ENCODE peak calls at places on chromosomes 1 and 21, in seven cellular contexts. H is heart right ventricle, D is epithelial cell of esophagus, O is chondrocyte, U is AG04450, F is vagina, C is retinal pigment epithelial cell. K is an unnamed sample.

GRCh38 chr1:188584119-188584518 is 1755.4 kb downstream of the PLA2G4A start:
- DNase-seq in H (no peak), D (no peak), O (no peak), U (no peak), F (no peak), C (no peak), K (no peak)

GRCh38 chr1:47887060-47887851 is 109.9 kb downstream of the TRABD2B start:
- DNase-seq in H (no peak), D (no peak), O (no peak), U (no peak), F (no peak), C (no peak), K (no peak)

GRCh38 chr1:237751090-237751489 is 139.6 kb downstream of the ZP4 start:
- DNase-seq in H (no peak), D (no peak), O (no peak), U (no peak), F (no peak), C (no peak), K (no peak)

GRCh38 chr1:10721381-10722321 is 74.8 kb downstream of the CASZ1 start:
- DNase-seq in H (no peak), D (no peak), O (no peak), U (no peak), F (no peak), C (no peak), K (no peak)

GRCh38 chr1:18253093-18253492 is 145.5 kb downstream of the IGSF21 start:
- DNase-seq in H (no peak), D (no peak), O (no peak), U (no peak), F (no peak), C (no peak), K (no peak)

GRCh38 chr1:237879195-237879594 is 11.5 kb downstream of the ZP4 start:
- DNase-seq in H (no peak), D (peak; percentile 94), O (no peak), U (no peak), F (no peak), C (no peak), K (peak; percentile 93)

GRCh38 chr1:244049142-244049968 is 1.7 kb upstream of the ZBTB18 start:
- DNase-seq in H (peak; percentile 31), D (peak; percentile 9), O (no peak), U (no peak), F (no peak), C (no peak), K (peak; percentile 28)

GRCh38 chr1:26289158-26290059 is 9.5 kb downstream of the SH3BGRL3 start:
- DNase-seq in H (no peak), D (no peak), O (no peak), U (no peak), F (no peak), C (no peak), K (no peak)

GRCh38 chr21:28688381-28688780 is 304.3 kb downstream of the LTN1 start:
- DNase-seq in H (no peak), D (no peak), O (no peak), U (no peak), F (no peak), C (no peak), K (no peak)

GRCh38 chr1:194033646-194034045 is 847.2 kb upstream of the B3GALT2 start:
- DNase-seq in H (no peak), D (no peak), O (no peak), U (no peak), F (no peak), C (no peak), K (no peak)

GRCh38 chr1:89908294-89908992 is 86.5 kb upstream of the ZNF326 start:
- DNase-seq in H (peak; percentile 42), D (no peak), O (no peak), U (no peak), F (peak; percentile 62), C (no peak), K (no peak)

GRCh38 chr1:56376188-56376984 is 203.0 kb downstream of the PLPP3 start:
- DNase-seq in H (no peak), D (peak; percentile 38), O (no peak), U (no peak), F (no peak), C (no peak), K (peak; percentile 84)

GRCh38 chr1:36851087-36851486 is 183.2 kb downstream of the GRIK3 start:
- DNase-seq in H (no peak), D (no peak), O (no peak), U (no peak), F (no peak), C (no peak), K (no peak)

GRCh38 chr1:109788695-109789521 is 25.2 kb upstream of the EPS8L3 start:
- DNase-seq in H (no peak), D (no peak), O (peak; percentile 67), U (no peak), F (no peak), C (no peak), K (no peak)

GRCh38 chr1:215987092-215987855 is 420.2 kb downstream of the KCTD3 start:
- DNase-seq in H (no peak), D (peak; percentile 21), O (no peak), U (no peak), F (no peak), C (peak; percentile 55), K (no peak)

GRCh38 chr1:185917646-185918045 is 183.5 kb downstream of the HMCN1 start:
- DNase-seq in H (peak; percentile 10), D (peak; percentile 55), O (no peak), U (peak; percentile 20), F (no peak), C (no peak), K (peak; percentile 71)

GRCh38 chr1:87333692-87334347 is 5.1 kb downstream of the LMO4 start:
- DNase-seq in H (no peak), D (peak; percentile 3), O (no peak), U (no peak), F (no peak), C (no peak), K (no peak)

GRCh38 chr1:32349211-32349708 is 13.0 kb downstream of the FAM229A start:
- DNase-seq in H (peak; percentile 72), D (no peak), O (no peak), U (peak; percentile 16), F (no peak), C (no peak), K (no peak)

GRCh38 chr1:116122955-116123757 is 12.0 kb downstream of the MAB21L3 start:
- DNase-seq in H (no peak), D (peak; percentile 69), O (peak; percentile 48), U (no peak), F (no peak), C (no peak), K (peak; percentile 75)

GRCh38 chr1:39701092-39701460 is 9.8 kb upstream of the HPCAL4 start:
- DNase-seq in H (no peak), D (no peak), O (no peak), U (no peak), F (no peak), C (peak; percentile 51), K (no peak)

GRCh38 chr1:94036721-94037120 is 84.2 kb downstream of the ABCA4 start:
- DNase-seq in H (no peak), D (no peak), O (no peak), U (peak; percentile 70), F (no peak), C (no peak), K (peak; percentile 65)

GRCh38 chr1:231541842-231542241 is 13.4 kb downstream of the TSNAX start:
- DNase-seq in H (no peak), D (no peak), O (no peak), U (no peak), F (no peak), C (no peak), K (no peak)

GRCh38 chr1:231550448-231550781 is 21.9 kb downstream of the TSNAX start:
- DNase-seq in H (no peak), D (peak; percentile 41), O (no peak), U (no peak), F (no peak), C (no peak), K (peak; percentile 60)

GRCh38 chr1:231540847-231541246 is 12.4 kb downstream of the TSNAX start:
- DNase-seq in H (no peak), D (no peak), O (no peak), U (no peak), F (no peak), C (no peak), K (no peak)

GRCh38 chr1:231549733-231550447 is 21.4 kb downstream of the TSNAX start:
- DNase-seq in H (no peak), D (no peak), O (no peak), U (no peak), F (no peak), C (no peak), K (no peak)

DNA sequence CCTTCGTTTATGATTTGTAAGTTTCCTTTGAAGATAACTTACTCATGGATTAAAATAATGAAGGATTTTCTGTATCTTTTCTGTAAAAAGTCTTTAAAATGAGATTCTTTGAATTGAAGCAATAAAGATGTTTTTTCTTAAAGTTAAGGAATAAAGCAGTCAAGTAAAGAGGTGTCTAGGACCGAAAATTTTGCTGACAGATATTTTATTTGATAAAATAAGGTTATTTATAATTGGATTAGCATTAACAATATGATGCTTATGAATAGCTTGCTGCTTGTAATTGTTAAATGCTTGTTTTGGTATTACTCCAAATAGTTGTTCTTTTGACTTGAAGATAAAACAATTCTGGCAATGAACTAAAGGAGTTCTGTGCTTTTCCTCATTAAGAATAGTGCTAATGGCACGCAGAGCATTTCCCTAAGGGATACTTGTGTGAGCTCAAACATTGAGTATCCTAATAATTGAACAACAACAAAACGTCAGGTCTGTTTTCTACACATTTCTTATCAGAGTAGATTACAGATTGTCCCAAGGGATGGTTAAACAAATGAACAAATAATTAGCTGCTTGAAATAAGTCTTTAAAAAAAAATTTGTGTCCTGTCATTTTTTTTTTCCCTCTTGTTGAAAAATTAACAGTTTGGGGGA is 16.6 kb downstream of the TSNAX start:
- DNase-seq in H (no peak), D (no peak), O (no peak), U (no peak), F (no peak), C (no peak), K (no peak)
- TF ChIP-seq CTCF in H (no peak), D (no peak), O (no peak), U (no peak), F (no peak), C (no peak), K (no peak)

DNA sequence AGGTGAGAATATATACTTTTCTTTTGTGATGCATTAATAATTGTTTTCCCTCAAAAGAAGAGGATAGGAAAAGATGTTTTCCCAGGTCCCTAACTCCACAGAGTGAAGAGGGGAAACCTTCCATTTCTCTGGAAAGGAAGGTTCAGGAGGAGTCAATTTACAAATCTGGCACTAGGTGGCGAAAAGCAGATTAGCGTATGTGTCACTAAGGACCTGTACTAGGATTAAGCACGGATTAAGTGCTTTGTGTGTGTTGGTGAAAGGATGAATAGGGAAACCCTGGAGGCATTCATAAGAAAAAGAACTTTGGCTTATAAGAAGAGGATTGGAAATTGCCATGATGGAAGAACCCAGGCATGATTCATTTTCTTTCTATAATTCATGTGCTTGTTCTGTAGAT is 410.1 kb upstream of the PLXNA2 start:
- DNase-seq in H (no peak), D (peak; percentile 63), O (no peak), U (no peak), F (no peak), C (peak; percentile 27), K (peak; percentile 77)
- TF ChIP-seq CTCF in H (no peak), D (peak; percentile 73), O (peak; percentile 73), U (peak; percentile 33), F (no peak), C (peak; percentile 69), K (peak; percentile 93)

GRCh38 chr1:20152599-20152930 is 13.4 kb downstream of the PLA2G2F start:
- DNase-seq in H (no peak), D (no peak), O (peak; percentile 86), U (no peak), F (no peak), C (no peak), K (no peak)
- TF ChIP-seq CTCF in H (peak; percentile 24), D (no peak), O (peak; percentile 63), U (no peak), F (no peak), C (no peak), K (no peak)

GRCh38 chr1:214317734-214318133 is 36.8 kb downstream of the SMYD2 start:
- DNase-seq in H (no peak), D (no peak), O (no peak), U (no peak), F (no peak), C (no peak), K (no peak)
- TF ChIP-seq CTCF in H (no peak), D (peak; percentile 12), O (peak; percentile 68), U (peak; percentile 21), F (no peak), C (no peak), K (no peak)